ENCODE peak calls at places on chromosomes 3 and 15, in eight cellular contexts. N, X, A, S, V, I, P and K are unnamed samples.
A peak's percentile ranks its signal among the peaks of the same experiment; 100 is the strongest.

GRCh38 chr15:97124790-97125189 is 794.3 kb downstream of the NR2F2 start:
- DNase-seq in N (no peak), X (no peak), A (no peak), S (no peak), V (no peak), I (no peak), P (no peak), K (no peak)

GRCh38 chr3:178990293-178990692 is 81.3 kb downstream of the ZMAT3 start:
- DNase-seq in N (no peak), X (no peak), A (no peak), S (no peak), V (no peak), I (no peak), P (no peak), K (no peak)

GRCh38 chr3:119562307-119562961 is 3.0 kb upstream of the CD80 start:
- DNase-seq in N (no peak), X (peak; percentile 56), A (no peak), S (no peak), V (no peak), I (no peak), P (no peak), K (peak; percentile 32)

GRCh38 chr15:35738370-35738769 is 192.4 kb upstream of the DPH6 start:
- DNase-seq in N (no peak), X (no peak), A (no peak), S (peak; percentile 64), V (no peak), I (no peak), P (no peak), K (no peak)

GRCh38 chr3:8554725-8555621 is 53.4 kb downstream of the LMCD1 start:
- DNase-seq in N (peak; percentile 86), X (no peak), A (no peak), S (no peak), V (no peak), I (no peak), P (no peak), K (no peak)

GRCh38 chr3:114217266-114217665 is 20.1 kb downstream of the ZNF80 start:
- DNase-seq in N (no peak), X (no peak), A (no peak), S (no peak), V (no peak), I (no peak), P (no peak), K (no peak)

GRCh38 chr3:194269610-194270145 is 81.5 kb downstream of the CPN2 start:
- DNase-seq in N (peak; percentile 89), X (peak; percentile 6), A (no peak), S (peak; percentile 27), V (peak; percentile 33), I (peak; percentile 62), P (peak; percentile 92), K (no peak)

GRCh38 chr3:179149239-179149887 is 1.2 kb downstream of the PIK3CA start:
- DNase-seq in N (no peak), X (no peak), A (peak; percentile 14), S (no peak), V (peak; percentile 30), I (no peak), P (peak; percentile 85), K (no peak)

GRCh38 chr3:129549006-129549800 is 6.2 kb downstream of the H1-8 start:
- DNase-seq in N (no peak), X (peak; percentile 43), A (no peak), S (no peak), V (no peak), I (no peak), P (no peak), K (no peak)

GRCh38 chr3:109563149-109563548 is 225.8 kb upstream of the DPPA4 start:
- DNase-seq in N (no peak), X (peak; percentile 0), A (no peak), S (no peak), V (no peak), I (no peak), P (no peak), K (no peak)

GRCh38 chr3:89606151-89606550 is 498.7 kb downstream of the EPHA3 start:
- DNase-seq in N (no peak), X (no peak), A (peak; percentile 17), S (no peak), V (no peak), I (no peak), P (no peak), K (no peak)

GRCh38 chr15:65411470-65412071 is 11.2 kb downstream of the IGDCC4 start:
- DNase-seq in N (no peak), X (no peak), A (no peak), S (no peak), V (no peak), I (no peak), P (no peak), K (no peak)

GRCh38 chr15:83310521-83311456 is 26.3 kb upstream of the BNC1 start:
- DNase-seq in N (no peak), X (no peak), A (no peak), S (no peak), V (no peak), I (no peak), P (no peak), K (no peak)

GRCh38 chr3:172305552-172305951 is 142.7 kb downstream of the GHSR start:
- DNase-seq in N (no peak), X (no peak), A (peak; percentile 72), S (no peak), V (no peak), I (no peak), P (no peak), K (no peak)

GRCh38 chr3:126556637-126557414 is 1.9 kb downstream of the C3orf22 start:
- DNase-seq in N (peak; percentile 62), X (no peak), A (no peak), S (no peak), V (peak; percentile 2), I (no peak), P (peak; percentile 69), K (no peak)

GRCh38 chr15:98651581-98652220 is 3.4 kb downstream of the IGF1R start:
- DNase-seq in N (no peak), X (no peak), A (no peak), S (no peak), V (peak; percentile 34), I (no peak), P (no peak), K (no peak)

GRCh38 chr3:186452517-186452916 is 90.5 kb upstream of the DGKG start:
- DNase-seq in N (no peak), X (no peak), A (no peak), S (peak; percentile 21), V (no peak), I (no peak), P (peak; percentile 71), K (no peak)

GRCh38 chr3:149494759-149495580 is 20.5 kb downstream of the TM4SF4 start:
- DNase-seq in N (no peak), X (no peak), A (no peak), S (no peak), V (no peak), I (no peak), P (no peak), K (no peak)

GRCh38 chr3:41210966-41211365 is 11.7 kb downstream of the CTNNB1 start:
- DNase-seq in N (no peak), X (no peak), A (no peak), S (no peak), V (no peak), I (no peak), P (no peak), K (no peak)
- TF ChIP-seq POLR2AphosphoS5 in N (no peak), X (no peak), A (no peak), S (no peak), V (no peak), I (no peak), P (no peak), K (no peak)

DNA sequence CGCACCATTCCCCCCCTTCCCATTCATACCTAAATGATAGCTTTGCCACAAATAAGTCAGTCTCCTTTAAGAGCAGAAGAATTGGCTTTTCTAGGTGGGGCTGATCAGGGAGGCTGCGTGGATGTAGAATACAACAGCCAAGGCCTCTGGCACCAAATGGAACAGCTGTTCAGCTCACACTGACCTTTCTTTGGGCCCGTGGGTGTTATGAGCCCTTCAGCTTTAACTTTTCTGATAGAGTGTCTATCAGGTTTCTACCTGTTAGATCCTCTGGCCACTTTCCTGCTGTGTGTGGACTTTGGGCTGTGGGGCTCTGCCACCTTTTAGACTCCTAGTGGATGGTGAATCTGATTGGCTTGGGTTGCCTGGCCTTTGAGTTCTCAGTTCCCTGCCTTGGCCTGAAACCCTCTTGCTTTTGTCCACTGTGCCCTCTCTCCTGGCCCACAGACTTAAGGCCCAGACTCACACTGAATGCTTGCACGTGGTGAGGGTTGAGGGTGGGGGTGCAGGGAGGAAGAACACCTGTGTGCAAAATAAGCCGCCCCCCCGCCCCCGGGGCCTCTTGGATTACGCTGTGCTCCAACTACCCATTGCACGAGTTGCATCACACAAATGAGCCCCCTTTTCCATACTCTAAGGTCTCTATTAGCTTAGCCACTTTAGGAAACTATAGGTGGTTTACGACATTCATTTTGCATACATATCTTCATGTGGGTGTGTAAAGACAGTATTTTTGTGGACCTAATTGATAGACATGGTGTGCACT is 1.3 kb upstream of the RFX7 start:
- DNase-seq in N (peak; percentile 80), X (no peak), A (peak; percentile 85), S (no peak), V (peak; percentile 4), I (no peak), P (no peak), K (no peak)
- TF ChIP-seq POLR2AphosphoS5 in N (no peak), X (no peak), A (peak; percentile 90), S (no peak), V (no peak), I (no peak), P (no peak), K (peak; percentile 43)

DNA sequence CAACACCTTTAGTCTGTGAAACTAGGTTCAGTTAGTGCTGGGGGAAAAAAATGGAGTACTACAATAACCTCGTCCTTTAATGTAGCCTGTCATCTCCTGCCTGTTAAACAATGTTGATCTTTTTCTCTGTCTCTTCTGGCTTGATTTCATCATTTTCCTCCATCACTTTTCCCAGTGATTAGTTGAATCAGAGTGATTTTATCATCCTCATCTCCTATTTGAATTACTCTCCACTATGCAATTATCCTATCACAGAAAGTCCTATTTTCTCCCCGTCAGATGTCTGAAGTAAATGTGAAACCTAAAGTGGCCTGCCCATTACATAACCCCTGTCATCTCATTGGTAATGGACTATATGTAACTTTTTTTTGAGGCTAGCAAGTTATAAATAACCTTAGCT is 201.7 kb downstream of the CACNA2D3 start:
- DNase-seq in N (no peak), X (no peak), A (no peak), S (no peak), V (no peak), I (no peak), P (no peak), K (no peak)
- TF ChIP-seq POLR2AphosphoS5 in N (no peak), X (no peak), A (no peak), S (no peak), V (no peak), I (no peak), P (no peak), K (no peak)

DNA sequence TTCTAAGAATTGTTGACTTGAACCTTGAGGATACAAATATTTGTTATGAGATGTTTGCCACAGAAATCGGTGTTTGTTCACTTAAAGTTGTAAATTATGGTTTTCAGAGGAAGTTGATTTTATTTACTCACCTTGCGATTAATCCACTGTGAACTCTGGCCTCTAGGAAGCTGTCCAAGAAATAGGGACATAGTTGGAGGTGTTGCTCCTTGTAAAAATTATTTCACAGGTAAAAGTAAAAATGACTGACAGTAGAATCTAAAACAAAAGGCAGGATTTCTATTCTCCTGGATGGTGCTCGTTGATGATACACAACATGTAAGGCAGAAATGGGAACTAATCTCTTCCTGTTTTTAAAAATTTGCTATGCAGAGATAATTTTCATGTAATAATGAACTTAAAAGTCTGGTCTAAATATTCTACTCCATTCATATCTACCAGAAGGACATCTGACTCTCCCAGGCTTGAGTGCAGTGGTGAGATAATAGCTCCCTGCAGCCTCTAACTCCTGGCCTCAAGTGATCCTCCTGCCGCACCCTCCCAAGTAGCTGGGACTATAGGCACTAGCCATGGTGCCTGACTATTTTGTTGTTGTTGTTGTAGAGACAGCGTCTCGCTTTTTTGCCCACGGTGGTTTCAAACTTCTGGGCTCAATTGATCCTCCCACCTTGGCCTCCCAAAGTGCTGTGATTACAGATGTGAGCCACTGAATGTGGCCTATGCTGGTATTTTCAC is 17.1 kb upstream of the LZTFL1 start:
- DNase-seq in N (no peak), X (no peak), A (no peak), S (no peak), V (no peak), I (no peak), P (no peak), K (no peak)
- TF ChIP-seq POLR2AphosphoS5 in N (no peak), X (no peak), A (no peak), S (no peak), V (no peak), I (no peak), P (no peak), K (no peak)